ENCODE peak calls at places on chromosomes 13 and 19, in seven cellular contexts. L, G, C, F, U, K and X are unnamed samples.

GRCh38 chr19:51024924-51025323 is 1.5 kb downstream of the KLK11 start:
- DNase-seq in G (no peak), U (no peak), K (no peak), F (no peak), C (no peak), L (no peak), X (no peak)

GRCh38 chr13:50222569-50223332 is 207.5 kb downstream of the KCNRG start:
- DNase-seq in F (no peak), K (no peak), U (no peak), G (no peak), L (no peak), C (no peak), X (no peak)

GRCh38 chr13:58680115-58680514 is 1048.6 kb downstream of the PCDH17 start:
- DNase-seq in G (no peak), K (no peak), U (no peak), C (no peak), L (no peak), F (no peak), X (peak)

GRCh38 chr13:41495044-41495443 is 37.7 kb downstream of the RGCC start:
- DNase-seq in L (no peak), G (no peak), K (no peak), F (no peak), C (no peak), U (peak), X (no peak)

GRCh38 chr19:48121909-48122371 is 11.3 kb upstream of the PLA2G4C start:
- DNase-seq in K (no peak), U (no peak), G (peak), C (no peak), F (no peak), L (no peak), X (no peak)

GRCh38 chr19:1811942-1812425 is at the start of gene ATP8B3:
- DNase-seq in F (no peak), K (peak), C (no peak), U (no peak), L (peak), G (no peak), X (no peak)

GRCh38 chr19:14434543-14435319 is 1.6 kb downstream of the PKN1 start:
- DNase-seq in U (peak), G (no peak), K (peak), L (no peak), C (no peak), F (peak), X (no peak)

GRCh38 chr13:29935309-29935981 is 85.0 kb upstream of the UBL3 start:
- DNase-seq in C (no peak), K (no peak), G (peak), L (no peak), F (no peak), U (no peak), X (no peak)

GRCh38 chr13:97030705-97031452 is 36.6 kb upstream of the OXGR1 start:
- DNase-seq in L (no peak), C (peak), U (peak), G (no peak), F (peak), K (peak), X (no peak)

GRCh38 chr19:6519289-6519688 is 11.5 kb upstream of the TNFSF9 start:
- DNase-seq in K (no peak), U (no peak), G (no peak), C (no peak), L (no peak), F (no peak), X (no peak)

GRCh38 chr19:55474269-55475265 is 1.9 kb upstream of the ZNF628 start:
- DNase-seq in L (no peak), K (no peak), G (no peak), U (no peak), F (no peak), C (no peak), X (no peak)

GRCh38 chr13:85386424-85386823 is 412.8 kb downstream of the SLITRK6 start:
- DNase-seq in C (no peak), F (no peak), U (peak), G (no peak), L (no peak), K (peak), X (no peak)

GRCh38 chr19:16398530-16399241 is 73.1 kb downstream of the EPS15L1 start:
- DNase-seq in U (no peak), G (no peak), C (no peak), K (no peak), F (no peak), L (no peak), X (no peak)

GRCh38 chr13:113053801-113054604 is 51.6 kb upstream of the F7 start:
- DNase-seq in U (no peak), C (no peak), F (no peak), L (no peak), G (no peak), K (no peak), X (no peak)

DNA sequence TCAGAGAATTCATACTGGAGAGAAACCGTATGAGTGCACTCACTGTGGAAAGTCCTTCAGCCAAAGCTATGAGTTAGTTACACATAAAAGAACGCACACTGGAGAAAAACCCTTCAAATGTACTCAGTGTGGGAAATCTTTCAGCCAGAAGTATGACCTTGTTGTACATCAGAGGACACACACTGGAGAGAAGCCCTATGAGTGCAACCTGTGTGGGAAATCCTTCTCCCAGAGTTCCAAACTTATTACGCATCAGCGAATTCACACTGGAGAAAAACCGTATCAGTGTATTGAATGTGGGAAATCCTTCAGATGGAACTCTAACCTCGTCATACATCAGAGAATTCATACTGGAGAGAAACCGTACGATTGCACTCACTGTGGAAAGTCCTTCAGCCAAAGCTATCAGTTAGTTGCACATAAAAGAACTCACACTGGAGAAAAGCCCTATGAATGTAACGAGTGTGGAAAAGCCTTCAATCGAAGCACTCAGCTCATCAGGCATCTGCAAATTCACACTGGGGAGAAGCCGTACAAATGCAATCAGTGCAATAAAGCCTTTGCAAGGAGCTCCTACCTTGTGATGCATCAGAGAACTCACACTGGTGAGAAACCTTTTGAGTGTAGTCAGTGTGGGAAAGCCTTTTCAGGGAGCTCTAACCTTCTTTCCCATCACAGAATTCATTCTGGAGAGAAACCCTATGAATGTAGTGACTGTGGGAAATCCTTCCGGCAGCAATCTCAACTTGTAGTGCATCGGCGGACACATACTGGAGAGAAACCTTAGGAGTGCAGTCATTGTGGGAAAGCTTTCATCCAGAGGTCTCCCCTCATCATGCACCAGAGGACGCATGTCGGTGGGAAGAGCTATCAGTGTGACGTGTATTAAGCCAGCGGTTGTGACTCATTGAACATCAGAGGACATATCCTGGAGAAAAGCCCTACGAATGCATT is 16.5 kb upstream of the ZNF8 start:
- DNase-seq in F (no peak), U (no peak), G (no peak), K (no peak), L (no peak), C (no peak), X (no peak)
- TF ChIP-seq YY1 in F (no peak), U (no peak), G (no peak), K (no peak), L (no peak), C (no peak), X (no peak)

DNA sequence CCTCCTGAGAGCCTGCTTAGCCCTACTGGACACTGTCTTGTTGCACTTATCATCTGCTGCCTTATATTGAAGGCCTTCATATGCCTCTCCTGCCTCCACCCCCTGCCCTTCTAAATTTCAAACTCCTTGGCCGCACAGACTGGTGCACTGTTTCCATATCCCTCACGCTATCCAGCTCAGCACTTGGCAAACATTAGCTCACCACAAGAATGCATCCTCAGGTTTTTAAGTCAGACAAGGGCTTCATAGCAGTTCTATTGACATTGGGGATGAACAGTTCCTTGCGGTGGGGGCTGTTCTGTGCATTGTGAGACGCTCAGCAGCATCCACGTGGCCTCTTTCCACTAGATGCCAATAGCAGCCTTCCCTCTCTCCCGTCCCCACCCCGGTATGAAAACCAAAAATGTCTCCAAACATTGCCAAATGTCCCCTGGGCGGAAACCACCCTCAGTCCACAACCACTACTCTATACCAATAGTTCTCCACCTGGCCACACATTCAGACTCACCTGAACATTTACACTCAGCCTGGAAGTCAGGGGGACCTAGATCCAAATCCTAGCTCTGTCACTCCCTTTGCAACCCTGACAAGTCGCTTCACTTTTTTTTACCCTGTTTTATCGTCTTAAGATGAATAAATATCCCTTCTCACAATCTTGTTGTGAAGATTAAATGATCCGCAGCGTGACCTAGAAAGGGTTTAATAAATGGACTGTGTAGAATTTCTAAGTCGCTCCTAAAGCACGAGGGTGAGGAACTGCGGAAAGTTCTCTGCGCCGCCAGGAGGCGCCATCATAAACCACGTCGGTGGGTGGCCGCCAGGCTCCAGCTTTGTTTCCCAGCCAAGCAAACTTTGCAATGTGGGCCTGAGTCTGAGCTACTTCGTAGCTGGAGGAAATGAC is 3.6 kb upstream of the CEACAM3 start:
- DNase-seq in L (peak), U (peak), G (no peak), C (peak), F (peak), K (peak), X (peak)
- TF ChIP-seq YY1 in L (no peak), U (no peak), G (peak), C (no peak), F (no peak), K (no peak), X (no peak)

GRCh38 chr19:37306383-37306963 is 64.4 kb upstream of the ZNF527 start:
- DNase-seq in F (no peak), C (no peak), L (no peak), U (no peak), K (no peak), G (no peak), X (no peak)

GRCh38 chr19:37304190-37304883 is 66.6 kb upstream of the ZNF527 start:
- DNase-seq in F (peak), U (no peak), G (no peak), C (no peak), K (peak), L (no peak), X (no peak)

GRCh38 chr19:37304884-37305255 is 66.0 kb upstream of the ZNF527 start:
- DNase-seq in F (no peak), L (no peak), K (no peak), C (no peak), G (no peak), U (no peak), X (no peak)

GRCh38 chr19:37303591-37304171 is 67.2 kb upstream of the ZNF527 start:
- DNase-seq in L (no peak), K (peak), U (no peak), G (no peak), F (no peak), C (no peak), X (no peak)
- TF ChIP-seq YY1 in L (no peak), K (no peak), U (no peak), G (no peak), F (no peak), C (no peak), X (no peak)

GRCh38 chr13:51849145-51850101 is 4.4 kb upstream of the TMEM272 start:
- DNase-seq in C (peak), G (no peak), K (peak), L (peak), F (peak), U (peak), X (peak)
- TF ChIP-seq YY1 in C (no peak), G (no peak), K (no peak), L (no peak), F (no peak), U (no peak), X (no peak)

DNA sequence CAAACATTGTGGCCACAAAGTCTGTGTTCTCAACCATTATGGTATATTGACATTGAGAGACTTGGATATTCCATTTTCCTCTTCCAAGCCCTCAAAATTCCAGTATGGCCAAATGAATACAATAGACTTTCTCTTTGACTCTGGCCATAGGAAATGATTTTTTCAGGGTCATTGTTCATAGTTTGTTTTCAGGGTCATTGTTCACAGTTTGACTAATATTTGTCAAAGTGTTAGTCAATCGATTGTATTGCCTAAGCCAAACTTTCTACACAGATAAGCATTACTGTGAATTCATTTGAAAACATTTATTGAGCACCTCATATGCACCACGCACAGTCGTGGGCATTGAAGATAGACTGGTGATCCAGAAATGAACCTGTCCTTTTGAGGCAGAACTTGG is 22.9 kb upstream of the FAM216B start:
- DNase-seq in L (no peak), G (no peak), K (no peak), F (no peak), C (no peak), U (peak), X (no peak)
- TF ChIP-seq YY1 in L (no peak), G (no peak), K (no peak), F (no peak), C (no peak), U (no peak), X (no peak)

GRCh38 chr13:90091611-90092010 is 1255.9 kb upstream of the MIR17HG start:
- DNase-seq in U (no peak), L (no peak), K (no peak), F (no peak), G (no peak), C (no peak), X (no peak)
- TF ChIP-seq YY1 in U (no peak), L (no peak), K (no peak), F (no peak), G (no peak), C (no peak), X (no peak)

DNA sequence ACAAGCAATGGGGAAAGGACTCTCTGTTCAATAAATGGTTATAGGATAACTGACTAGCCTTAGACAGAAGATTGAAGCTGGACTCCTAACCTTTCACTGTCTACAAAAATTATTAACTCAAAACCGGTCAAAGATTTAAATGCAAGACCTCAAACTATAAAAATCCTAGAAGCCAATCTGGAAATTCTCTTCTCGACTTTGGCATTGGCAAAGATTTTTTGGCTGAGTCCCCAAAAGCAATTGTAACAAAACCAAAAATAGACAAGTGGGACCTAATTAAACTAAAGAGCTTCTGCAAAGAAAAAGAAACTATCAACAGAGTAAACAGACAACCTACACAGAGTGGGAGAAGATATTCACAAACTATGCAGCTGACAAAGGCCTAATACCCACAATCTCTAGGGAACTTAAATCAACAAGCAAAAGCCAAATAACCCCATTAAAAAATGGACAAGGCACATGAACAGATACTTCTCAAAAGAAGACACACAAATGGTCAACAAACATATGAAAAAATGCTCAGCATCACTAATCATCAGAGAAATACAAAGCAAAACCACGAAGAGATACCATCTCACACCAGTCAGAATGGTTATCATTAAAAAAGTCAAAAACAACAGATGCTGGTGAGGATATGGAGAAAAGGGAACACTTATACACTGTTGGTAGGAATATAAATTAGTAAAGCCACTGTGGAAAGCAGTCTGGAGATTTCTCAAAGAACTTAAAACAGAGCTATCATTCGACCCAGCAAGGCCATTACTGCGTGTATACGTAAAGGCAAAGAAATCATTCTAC is 266.3 kb downstream of the DNAJC15 start:
- DNase-seq in G (no peak), F (no peak), U (no peak), C (no peak), K (no peak), L (no peak), X (no peak)
- TF ChIP-seq YY1 in G (no peak), F (no peak), U (no peak), C (no peak), K (no peak), L (no peak), X (no peak)

DNA sequence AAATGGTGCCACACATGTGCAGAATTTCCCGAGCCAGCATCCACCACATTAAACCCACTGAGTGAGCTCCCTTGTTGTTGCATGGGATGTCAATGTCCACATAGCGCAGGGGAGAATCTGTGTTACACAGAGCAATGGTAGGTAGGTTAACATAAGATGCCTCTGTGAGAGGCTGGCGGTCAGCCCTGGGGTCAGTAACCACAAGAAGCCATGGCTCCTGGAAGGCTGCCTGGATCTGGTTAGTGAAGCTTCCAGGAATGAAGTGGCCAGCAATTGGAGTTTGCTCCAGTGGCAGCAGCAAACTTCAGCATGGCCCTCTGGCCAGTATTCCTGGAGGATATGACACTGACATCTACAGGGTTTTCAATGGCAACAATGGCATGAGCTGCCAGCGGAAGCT is 37.0 kb upstream of the PCDH9 start:
- DNase-seq in C (no peak), L (no peak), F (no peak), K (no peak), U (no peak), G (no peak), X (no peak)
- TF ChIP-seq YY1 in C (no peak), L (no peak), F (no peak), K (no peak), U (no peak), G (no peak), X (no peak)

DNA sequence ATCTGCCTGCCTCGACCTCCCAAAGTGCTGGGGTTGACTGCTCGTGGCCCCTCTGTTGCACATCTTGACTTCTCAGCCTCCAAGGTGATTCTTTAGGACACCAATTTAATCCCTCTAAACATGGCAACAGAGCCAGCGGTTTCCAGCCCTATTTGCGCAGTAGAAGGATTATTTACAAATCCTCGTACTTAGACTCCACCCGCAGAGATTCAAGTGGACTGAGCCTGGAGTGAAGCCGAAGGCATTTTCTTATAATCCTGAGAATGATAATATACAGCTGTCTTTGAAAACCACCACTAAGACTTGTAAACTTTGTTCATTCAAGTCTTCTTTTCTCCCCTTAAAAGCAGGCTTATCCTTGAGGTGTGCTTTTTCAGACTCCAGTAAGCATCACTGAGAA is 4.9 kb upstream of the DPRX start:
- DNase-seq in L (no peak), U (no peak), K (no peak), G (no peak), F (no peak), C (no peak), X (no peak)
- TF ChIP-seq YY1 in L (no peak), U (no peak), K (no peak), G (no peak), F (no peak), C (no peak), X (no peak)